ENCODE peak calls at places on chromosome 1, in four cellular contexts. E is adipocyte; T is CD4-positive, alpha-beta memory T cell; F is CD8-positive, alpha-beta memory T cell. X is an unnamed sample. For H3K4me1, the result is how much of the 10 kb centered on the place peaks cover.

GRCh38 chr1:17558954-17559617 is 19.6 kb downstream of the ARHGEF10L start:
- DNase-seq in E (no peak), T (no peak), F (no peak), X (no peak)

GRCh38 chr1:229139320-229139719 is 131.6 kb upstream of the RAB4A start:
- DNase-seq in E (no peak), T (no peak), F (no peak), X (no peak)

GRCh38 chr1:116231752-116232151 is 120.6 kb downstream of the MAB21L3 start:
- DNase-seq in E (no peak), T (no peak), F (no peak), X (no peak)

GRCh38 chr1:245467804-245468203 is 313.0 kb downstream of the KIF26B start:
- DNase-seq in E (no peak), T (no peak), F (no peak), X (no peak)

GRCh38 chr1:76284842-76285241 is 210.3 kb downstream of the ST6GALNAC3 start:
- DNase-seq in E (no peak), T (no peak), F (no peak), X (no peak)

GRCh38 chr1:78884685-78885452 is 121.7 kb downstream of the ADGRL4 start:
- DNase-seq in E (peak), T (no peak), F (no peak), X (no peak)

GRCh38 chr1:46277658-46278373 is 25.6 kb downstream of the LRRC41 start:
- DNase-seq in E (no peak), T (no peak), F (no peak), X (no peak)

GRCh38 chr1:230303822-230304221 is 122.3 kb downstream of the PGBD5 start:
- DNase-seq in E (peak), T (no peak), F (no peak), X (no peak)

GRCh38 chr1:17603091-17603841 is 63.8 kb downstream of the ARHGEF10L start:
- DNase-seq in E (no peak), T (no peak), F (no peak), X (no peak)

GRCh38 chr1:228095938-228096337 is 7.2 kb downstream of the C1orf35 start:
- DNase-seq in E (no peak), T (no peak), F (no peak), X (no peak)

GRCh38 chr1:1259540-1259939 is 13.0 kb upstream of the C1QTNF12 start:
- DNase-seq in E (no peak), T (no peak), F (no peak), X (no peak)

GRCh38 chr1:157496121-157496526 is 56.2 kb downstream of the FCRL5 start:
- DNase-seq in E (peak), T (peak), F (no peak), X (peak)

GRCh38 chr1:109539676-109540075 is at the start of gene GPR61:
- DNase-seq in E (no peak), T (no peak), F (no peak), X (no peak)

GRCh38 chr1:163459539-163459938 is 137.8 kb downstream of the NUF2 start:
- DNase-seq in E (no peak), T (no peak), F (no peak), X (no peak)

GRCh38 chr1:2134604-2135307 is 59.8 kb downstream of the FAAP20 start:
- DNase-seq in E (no peak), T (no peak), F (no peak), X (no peak)

GRCh38 chr1:231808990-231809389 is 182.4 kb downstream of the DISC1 start:
- DNase-seq in E (peak), T (no peak), F (no peak), X (no peak)

GRCh38 chr1:30914587-30914922 is 6.0 kb upstream of the SDC3 start:
- DNase-seq in E (no peak), T (no peak), F (no peak), X (no peak)
- H3K4me1 ChIP-seq in E (under half), T (under half), F (under half), X (under half)

DNA sequence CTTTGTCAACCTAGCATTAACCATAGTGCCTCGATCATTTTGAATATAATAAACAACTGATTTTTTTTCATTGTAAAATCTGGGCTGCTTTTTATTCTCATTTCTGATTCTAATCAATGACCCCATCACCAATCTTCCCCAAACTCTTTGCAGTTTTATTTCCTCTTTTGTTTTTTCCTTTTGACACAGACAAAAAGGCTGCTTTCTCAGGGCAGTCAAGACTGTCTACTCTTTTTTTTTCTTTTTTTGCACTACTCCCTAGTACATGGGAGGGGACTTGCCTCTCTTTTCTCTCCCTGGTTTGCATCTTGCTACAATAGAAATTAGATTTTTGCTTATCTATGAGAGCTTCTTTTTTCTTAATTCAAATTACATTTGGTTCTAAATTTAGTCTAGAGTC is 987.9 kb downstream of the ADGRL2 start:
- DNase-seq in E (no peak), T (no peak), F (no peak), X (no peak)
- H3K4me3 ChIP-seq in E (no peak), T (no peak), F (no peak), X (no peak)

GRCh38 chr1:238530209-238530851 is 639.6 kb upstream of the ZP4 start:
- DNase-seq in E (no peak), T (no peak), F (no peak), X (no peak)
- H3K4me1 ChIP-seq in E (under half), T (under half), F (under half), X (under half)

DNA sequence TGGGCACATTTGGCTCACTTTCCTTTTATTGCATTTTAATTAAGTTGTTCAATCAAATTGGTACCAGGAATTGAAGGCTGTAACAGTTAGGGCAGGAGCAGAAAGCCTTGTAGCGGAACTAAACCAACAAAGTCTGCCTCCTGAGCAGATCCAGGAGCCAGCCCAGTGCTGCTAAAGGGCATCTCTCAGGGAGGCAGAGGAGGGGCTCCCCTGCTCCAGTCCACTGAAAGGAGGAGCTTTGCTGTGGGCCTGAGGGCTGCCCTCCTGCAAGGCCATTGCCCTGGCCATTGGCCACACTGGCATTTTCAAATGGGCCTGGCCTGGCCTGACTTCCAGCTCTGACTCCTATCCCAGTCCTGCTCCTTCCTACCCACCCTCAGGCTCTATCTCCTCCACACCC is 3.7 kb upstream of the TRABD2B start:
- DNase-seq in E (no peak), T (no peak), F (no peak), X (no peak)
- H3K4me3 ChIP-seq in E (no peak), T (no peak), F (no peak), X (no peak)

DNA sequence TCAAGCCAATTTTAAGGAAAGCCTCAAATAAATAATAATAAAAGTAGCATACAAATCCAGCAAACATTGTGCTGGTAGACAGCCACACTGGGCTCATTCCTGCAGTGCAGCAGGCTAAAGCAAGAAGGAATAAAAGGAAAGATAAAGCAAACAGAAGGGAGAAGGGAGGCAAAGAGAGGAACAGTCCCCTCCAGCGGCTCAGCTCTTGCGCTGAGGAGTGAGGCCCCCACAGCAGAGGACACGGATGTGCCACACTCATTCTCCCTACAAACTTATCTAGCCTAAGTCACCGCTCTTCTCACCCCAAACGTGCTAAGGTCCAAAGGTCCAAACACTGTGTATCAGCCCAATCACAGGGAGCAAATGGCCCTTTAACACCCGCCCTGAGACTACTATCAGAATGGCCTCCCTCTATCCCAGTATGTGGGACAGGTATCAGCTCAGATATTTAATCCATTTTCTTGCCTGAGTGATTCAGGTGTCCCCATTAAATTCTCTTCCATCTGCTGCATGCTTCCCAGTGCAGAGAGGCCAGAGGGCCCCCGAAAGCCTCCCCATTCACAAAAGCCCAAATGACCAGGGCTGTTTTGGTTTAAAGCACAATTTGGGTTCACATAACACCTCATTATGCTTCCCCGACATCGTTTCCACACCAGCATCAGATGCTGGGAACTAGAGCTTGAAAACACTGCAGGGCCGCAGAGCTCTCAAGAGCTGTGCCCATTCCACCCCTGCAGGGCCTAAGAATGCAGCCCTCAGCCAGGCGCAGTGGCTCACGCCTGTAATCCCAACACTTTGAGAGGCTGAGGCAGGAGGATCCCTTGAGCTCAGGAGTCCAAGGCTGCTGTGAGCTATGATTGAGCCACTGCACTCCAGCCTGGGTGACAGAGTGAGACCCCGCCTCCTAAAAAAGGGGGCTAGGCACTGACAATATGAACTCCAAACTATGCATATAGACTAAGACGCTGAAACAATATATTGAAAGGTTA is 17.8 kb downstream of the CAPZB start:
- DNase-seq in E (no peak), T (no peak), F (no peak), X (no peak)
- H3K4me1 ChIP-seq in E (under half), T (half or more), F (half or more), X (under half)

GRCh38 chr1:179090522-179090921 is 8.7 kb downstream of the TOR3A start:
- DNase-seq in E (no peak), T (no peak), F (no peak), X (no peak)

GRCh38 chr1:179089827-179090482 is 8.1 kb downstream of the TOR3A start:
- DNase-seq in E (no peak), T (no peak), F (no peak), X (no peak)

GRCh38 chr1:179091691-179092165 is 9.9 kb downstream of the TOR3A start:
- DNase-seq in E (peak), T (no peak), F (no peak), X (no peak)

GRCh38 chr1:179090923-179091322 is 9.1 kb downstream of the TOR3A start:
- DNase-seq in E (no peak), T (no peak), F (no peak), X (no peak)

GRCh38 chr1:179087665-179088064 is 5.8 kb downstream of the TOR3A start:
- DNase-seq in E (no peak), T (no peak), F (no peak), X (no peak)
- H3K4me3 ChIP-seq in E (no peak), T (no peak), F (no peak), X (no peak)

DNA sequence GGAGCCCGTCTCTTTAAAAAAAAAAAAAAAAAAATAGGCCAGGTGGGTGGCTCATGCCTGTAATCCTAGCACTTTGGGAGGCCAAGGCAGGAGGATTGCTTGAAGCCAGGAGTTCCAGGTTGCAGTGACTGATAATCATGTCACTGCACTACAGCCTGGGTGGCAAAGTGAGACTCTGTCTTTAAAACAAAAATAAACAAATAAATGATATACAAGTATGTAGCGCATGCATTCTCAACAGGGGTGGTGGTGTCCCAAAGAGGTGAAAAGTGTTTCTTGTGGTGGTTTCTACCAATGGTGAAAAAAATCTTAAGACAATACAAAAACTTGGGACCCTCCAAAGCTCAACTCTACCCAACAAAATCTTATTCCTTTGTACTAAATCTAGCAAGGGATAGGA is 17.9 kb downstream of the CNN3 start:
- DNase-seq in E (no peak), T (no peak), F (no peak), X (no peak)
- H3K4me1 ChIP-seq in E (under half), T (under half), F (under half), X (under half)

GRCh38 chr1:160626560-160627342 is 20.1 kb downstream of the SLAMF1 start:
- DNase-seq in E (no peak), T (no peak), F (no peak), X (no peak)
- H3K4me3 ChIP-seq in E (no peak), T (peak), F (no peak), X (no peak)

DNA sequence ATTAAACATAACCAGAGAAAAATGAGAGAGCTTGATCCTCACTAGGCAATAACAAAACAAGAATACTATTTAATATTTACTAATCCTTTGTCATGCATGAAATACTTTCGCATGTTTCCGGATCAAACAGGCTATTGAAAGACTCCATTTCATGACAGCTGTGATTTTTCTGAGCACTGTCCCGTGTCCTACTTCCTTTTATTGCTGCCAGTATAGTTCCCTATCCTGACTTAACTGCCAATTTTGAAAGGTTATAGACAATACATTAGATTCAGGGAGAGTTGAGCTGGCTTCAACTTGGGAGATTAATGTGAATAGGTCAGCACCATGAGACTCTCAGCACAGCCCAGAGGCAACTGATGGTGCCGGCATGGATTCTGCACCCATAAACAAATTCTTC is 225.8 kb downstream of the VAV3 start:
- DNase-seq in E (no peak), T (no peak), F (no peak), X (no peak)
- H3K4me1 ChIP-seq in E (under half), T (under half), F (under half), X (under half)

GRCh38 chr1:58902830-58903229 is 119.0 kb upstream of the JUN start:
- DNase-seq in E (no peak), T (no peak), F (no peak), X (no peak)
- H3K4me3 ChIP-seq in E (peak), T (peak), F (peak), X (no peak)

X was measured in HAP-1.